ENCODE peak calls at places on chromosomes 5 and 9, in seven cellular contexts. I, S, M, R, F, G and W are unnamed samples.

GRCh38 chr5:73946926-73947455 is 321.0 kb downstream of the ARHGEF28 start:
- DNase-seq in I (no peak), S (no peak), M (no peak), R (no peak), F (no peak), G (no peak), W (no peak)

GRCh38 chr5:169272731-169273401 is 28.1 kb downstream of the SLIT3 start:
- DNase-seq in I (no peak), S (no peak), M (no peak), R (no peak), F (no peak), G (no peak), W (no peak)

GRCh38 chr5:147408980-147409379 is 100.9 kb downstream of the DPYSL3 start:
- DNase-seq in I (no peak), S (no peak), M (no peak), R (no peak), F (no peak), G (no peak), W (no peak)

GRCh38 chr9:126144215-126144614 is 182.4 kb upstream of the MVB12B start:
- DNase-seq in I (no peak), S (no peak), M (no peak), R (no peak), F (no peak), G (no peak), W (no peak)

GRCh38 chr5:22889714-22890113 is 36.6 kb upstream of the CDH12 start:
- DNase-seq in I (no peak), S (no peak), M (peak), R (no peak), F (no peak), G (no peak), W (no peak)

GRCh38 chr5:156947933-156948332 is 15.1 kb downstream of the TIMD4 start:
- DNase-seq in I (no peak), S (no peak), M (no peak), R (no peak), F (no peak), G (no peak), W (no peak)

GRCh38 chr5:79774171-79774854 is 84.7 kb downstream of the CMYA5 start:
- DNase-seq in I (no peak), S (no peak), M (peak), R (no peak), F (no peak), G (no peak), W (no peak)

GRCh38 chr5:84618262-84618661 is 233.6 kb upstream of the EDIL3 start:
- DNase-seq in I (no peak), S (no peak), M (no peak), R (no peak), F (no peak), G (no peak), W (no peak)

GRCh38 chr5:67395790-67396418 is 199.3 kb upstream of the CD180 start:
- DNase-seq in I (no peak), S (no peak), M (peak), R (no peak), F (no peak), G (no peak), W (no peak)

GRCh38 chr5:31811210-31811609 is 172.3 kb downstream of the PDZD2 start:
- DNase-seq in I (no peak), S (no peak), M (peak), R (no peak), F (peak), G (no peak), W (no peak)

GRCh38 chr5:173781826-173782670 is 106.1 kb upstream of the CPEB4 start:
- DNase-seq in I (peak), S (peak), M (peak), R (peak), F (peak), G (peak), W (peak)

GRCh38 chr9:121484659-121485446 is 14.8 kb downstream of the GGTA1 start:
- DNase-seq in I (no peak), S (no peak), M (no peak), R (no peak), F (no peak), G (no peak), W (no peak)
- H3K27ac ChIP-seq in I (peak), S (no peak), M (no peak), R (peak), F (no peak), G (peak), W (no peak)

DNA sequence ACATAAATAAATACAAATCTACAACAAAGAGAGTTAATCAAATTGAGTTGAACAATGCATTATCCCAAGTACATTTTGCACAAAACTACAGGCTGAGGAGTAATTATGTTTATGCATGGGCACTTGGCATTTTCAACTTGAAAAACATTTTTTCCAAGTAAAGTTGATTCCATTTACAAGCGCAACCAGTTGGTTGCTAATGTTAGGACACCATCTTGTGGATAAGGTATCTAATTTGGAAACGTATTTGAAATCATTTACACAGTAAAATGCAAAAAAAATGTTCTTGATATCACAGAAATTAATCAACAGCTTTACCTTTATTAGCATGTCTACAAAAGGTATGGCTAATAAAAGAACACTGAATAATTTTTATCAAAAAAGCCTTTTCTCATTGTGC is 18.8 kb downstream of the FTMT start:
- DNase-seq in I (no peak), S (no peak), M (peak), R (no peak), F (no peak), G (no peak), W (no peak)
- TF ChIP-seq CTCF in I (no peak), S (no peak), M (peak), R (no peak), F (no peak), G (no peak), W (no peak)

DNA sequence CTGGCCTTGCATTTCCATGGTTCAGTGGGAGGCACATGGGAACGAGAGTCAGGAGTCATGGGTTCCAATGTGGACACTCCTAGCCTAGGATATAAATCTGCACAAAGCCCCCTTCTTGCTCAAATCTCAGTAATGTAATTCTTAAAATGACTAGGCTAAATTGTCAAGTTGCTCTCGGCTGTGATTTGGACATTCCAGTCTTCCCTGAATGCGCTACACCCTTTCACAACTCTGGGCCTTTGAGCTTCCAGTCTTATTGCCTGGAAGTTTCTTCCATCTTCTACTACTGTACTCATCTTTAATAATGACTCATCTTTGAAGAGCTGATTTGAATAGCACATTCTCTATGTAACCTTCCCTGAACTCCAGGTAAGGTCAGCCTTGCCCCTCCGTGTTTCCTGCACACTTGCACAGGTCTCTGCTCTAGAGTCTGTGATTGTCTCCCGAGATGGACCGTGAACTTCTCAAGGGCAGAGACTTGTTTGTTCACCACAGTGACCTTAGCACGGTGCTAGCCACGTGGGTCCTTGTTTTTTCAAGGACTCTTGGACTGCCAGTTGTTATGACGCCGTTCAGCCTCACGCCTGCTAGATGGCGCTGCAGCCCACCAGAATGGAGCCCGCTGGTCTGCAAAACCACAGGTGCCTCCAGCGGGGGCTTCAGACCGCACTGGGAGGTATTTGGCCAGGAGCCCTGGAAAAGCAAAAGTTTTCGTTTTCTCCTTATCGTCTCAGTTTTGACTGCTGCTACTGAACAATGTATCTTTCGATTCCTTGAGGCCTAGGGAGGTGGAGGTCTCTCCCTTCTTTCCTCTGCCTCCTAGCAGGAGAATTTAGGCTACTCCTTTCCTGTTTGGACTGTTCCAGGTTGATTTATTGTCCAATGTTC is 44.3 kb downstream of the SEC61B start:
- DNase-seq in I (peak), S (peak), M (peak), R (peak), F (peak), G (peak), W (peak)
- H3K4me3 ChIP-seq in I (no peak), S (no peak), M (no peak), R (no peak), F (no peak), G (no peak), W (no peak)

GRCh38 chr5:138444774-138445546 is 6.1 kb downstream of the REEP2 start:
- DNase-seq in I (no peak), S (no peak), M (no peak), R (no peak), F (no peak), G (no peak), W (no peak)
- H3K27ac ChIP-seq in I (no peak), S (no peak), M (no peak), R (no peak), F (no peak), G (no peak), W (no peak)